ENCODE peak calls at places on chromosomes 6 and 20, in seven cellular contexts. Q, Z, K, F, H, E and Y are unnamed samples.

GRCh38 chr6:37201726-37202125 is 31.8 kb downstream of the PIM1 start:
- DNase-seq in Q (no peak), H (no peak), F (no peak), E (no peak), K (no peak), Z (no peak), Y (no peak)

GRCh38 chr6:79145301-79145700 is 67.2 kb upstream of the PHIP start:
- DNase-seq in H (no peak), F (no peak), E (no peak), Z (no peak), Q (no peak), K (no peak), Y (no peak)

GRCh38 chr6:144637535-144637934 is 352.4 kb downstream of the UTRN start:
- DNase-seq in F (no peak), E (no peak), Z (no peak), H (no peak), Q (no peak), K (no peak), Y (no peak)

GRCh38 chr6:110720066-110720465 is 95.2 kb downstream of the CDK19 start:
- DNase-seq in F (no peak), Q (no peak), Z (no peak), K (no peak), H (no peak), E (no peak), Y (no peak)

GRCh38 chr6:142612956-142613355 is 311.1 kb downstream of the ADGRG6 start:
- DNase-seq in Q (no peak), K (no peak), Z (no peak), F (no peak), E (no peak), H (no peak), Y (no peak)

GRCh38 chr6:151807513-151808330 is at the start of gene ESR1:
- DNase-seq in Q (no peak), H (no peak), Z (peak; percentile 33), E (no peak), F (peak; percentile 29), K (no peak), Y (no peak)

GRCh38 chr6:44051516-44051915 is 75.7 kb downstream of the MRPL14 start:
- DNase-seq in K (no peak), H (no peak), F (no peak), E (no peak), Z (no peak), Q (no peak), Y (no peak)

GRCh38 chr6:42929928-42930360 is 664 bp downstream of the CNPY3 start:
- DNase-seq in H (peak; percentile 97), Z (peak; percentile 79), Q (no peak), E (peak; percentile 50), K (no peak), F (no peak), Y (peak; percentile 1)

GRCh38 chr20:50111120-50111828 is 1.7 kb downstream of the UBE2V1 start:
- DNase-seq in F (no peak), K (no peak), E (peak; percentile 51), Z (no peak), Q (no peak), H (no peak), Y (no peak)

GRCh38 chr6:159422041-159422984 is 253.1 kb downstream of the FNDC1 start:
- DNase-seq in Z (no peak), H (no peak), F (no peak), Q (no peak), K (no peak), E (no peak), Y (no peak)

GRCh38 chr6:4664117-4664626 is 112.0 kb upstream of the CDYL start:
- DNase-seq in K (no peak), Q (no peak), Z (no peak), H (no peak), F (no peak), E (no peak), Y (no peak)

GRCh38 chr6:121305957-121306607 is 28.2 kb downstream of the TBC1D32 start:
- DNase-seq in Q (peak; percentile 59), H (no peak), E (peak; percentile 24), F (no peak), Z (peak; percentile 27), K (peak; percentile 35), Y (peak; percentile 17)

GRCh38 chr6:94953867-94954631 is 623.3 kb upstream of the MANEA start:
- DNase-seq in H (peak; percentile 1), F (no peak), K (no peak), Z (no peak), E (no peak), Q (no peak), Y (no peak)

GRCh38 chr6:1840491-1841121 is 230.9 kb downstream of the FOXC1 start:
- DNase-seq in F (no peak), Q (no peak), E (no peak), H (no peak), K (no peak), Z (no peak), Y (no peak)

GRCh38 chr20:361562-361961 is 14.7 kb downstream of the NRSN2 start:
- DNase-seq in H (no peak), F (no peak), E (no peak), Z (no peak), Q (no peak), K (no peak), Y (no peak)

GRCh38 chr6:143822584-143823024 is 20.5 kb upstream of the LTV1 start:
- DNase-seq in H (no peak), F (no peak), Z (no peak), K (no peak), E (no peak), Q (no peak), Y (no peak)

GRCh38 chr20:36856196-36856595 is 19.7 kb upstream of the TLDC2 start:
- DNase-seq in H (no peak), Z (no peak), F (no peak), Q (no peak), K (no peak), E (no peak), Y (no peak)

GRCh38 chr20:47351643-47352331 is 4.7 kb downstream of the ZMYND8 start:
- DNase-seq in F (no peak), Q (no peak), E (no peak), H (no peak), K (no peak), Z (peak; percentile 27), Y (no peak)

GRCh38 chr6:157380458-157380778 is 572 bp upstream of the ZDHHC14 start:
- DNase-seq in Q (no peak), K (no peak), Z (peak; percentile 76), E (peak; percentile 37), H (no peak), F (no peak), Y (no peak)

GRCh38 chr20:13777171-13777601 is 7.5 kb downstream of the ESF1 start:
- DNase-seq in Z (no peak), E (no peak), H (no peak), F (no peak), K (peak; percentile 6), Q (no peak), Y (no peak)

GRCh38 chr20:62350629-62351422 is 16.3 kb downstream of the LAMA5 start:
- DNase-seq in H (no peak), K (no peak), Z (no peak), Q (no peak), F (no peak), E (no peak), Y (no peak)
- TF ChIP-seq SIN3A in H (no peak), K (no peak), Z (no peak), Q (no peak), F (no peak), E (no peak), Y (no peak)

GRCh38 chr20:62104791-62105345 is 17.4 kb upstream of the LSM14B start:
- DNase-seq in F (no peak), Z (no peak), Q (no peak), H (no peak), K (no peak), E (no peak), Y (no peak)
- H3K9me3 ChIP-seq in F (peaks cover 12% of the 10 kb centered on the region), Z (peaks cover 4% of the 10 kb centered on the region), Q (peaks cover 29% of the 10 kb centered on the region), H (peaks cover 12% of the 10 kb centered on the region), K (peaks cover 11% of the 10 kb centered on the region), E (peaks cover 5% of the 10 kb centered on the region), Y (no peaks in the 10 kb centered on the region)

GRCh38 chr6:26400626-26401025 is 1.4 kb upstream of the BTN3A1 start:
- DNase-seq in Z (no peak), E (no peak), K (no peak), F (no peak), Q (no peak), H (no peak), Y (no peak)

GRCh38 chr6:26401987-26402658 is at the start of gene BTN3A1:
- DNase-seq in H (peak; percentile 81), K (peak; percentile 41), Q (peak; percentile 81), E (peak; percentile 73), Z (peak; percentile 74), F (no peak), Y (peak; percentile 70)

GRCh38 chr6:26403888-26404287 is 1.8 kb downstream of the BTN3A1 start:
- DNase-seq in F (no peak), K (no peak), Q (no peak), Z (no peak), E (no peak), H (no peak), Y (no peak)

GRCh38 chr6:26398555-26398954 is 3.5 kb upstream of the BTN3A1 start:
- DNase-seq in F (no peak), E (no peak), Q (no peak), H (no peak), K (no peak), Z (no peak), Y (no peak)

DNA sequence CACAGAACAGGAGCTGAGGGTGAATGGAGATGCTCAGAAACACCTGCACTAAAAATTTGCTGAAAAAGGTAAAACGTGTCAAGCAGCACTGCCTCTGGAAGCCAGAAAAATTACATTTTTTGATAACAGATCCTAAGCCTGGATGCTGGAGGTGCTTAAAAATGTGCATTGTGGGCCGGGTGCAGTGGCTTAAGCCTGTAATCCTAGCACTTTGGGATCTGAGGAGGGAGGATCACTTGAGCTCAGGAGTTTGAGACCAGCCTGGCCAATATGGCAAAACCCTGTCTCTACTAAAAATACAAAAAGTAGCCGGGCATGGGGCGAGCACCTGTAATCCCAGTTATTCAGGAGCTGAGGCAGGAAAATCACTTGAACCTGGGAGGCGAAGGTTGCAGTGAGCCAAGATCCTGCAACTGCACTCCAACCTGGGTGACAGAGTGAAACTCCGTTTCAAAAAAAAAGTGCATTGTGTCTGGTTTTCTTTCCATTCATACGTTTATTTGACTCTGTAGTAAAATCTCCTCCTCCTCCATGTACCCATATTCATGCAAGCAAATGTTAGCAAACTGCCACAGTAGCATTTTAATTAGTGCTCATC is 587 bp upstream of the BTN3A1 start:
- DNase-seq in H (no peak), E (no peak), Q (no peak), Z (no peak), F (no peak), K (no peak), Y (no peak)
- H3K4me3 ChIP-seq in H (peak overlapping the region; percentile 85), E (peak overlapping the region; percentile 54), Q (peak overlapping the region; percentile 78), Z (peak overlapping the region; percentile 58), F (peak overlapping the region; percentile 70), K (peak overlapping the region; percentile 53), Y (peak overlapping the region; percentile 55)

DNA sequence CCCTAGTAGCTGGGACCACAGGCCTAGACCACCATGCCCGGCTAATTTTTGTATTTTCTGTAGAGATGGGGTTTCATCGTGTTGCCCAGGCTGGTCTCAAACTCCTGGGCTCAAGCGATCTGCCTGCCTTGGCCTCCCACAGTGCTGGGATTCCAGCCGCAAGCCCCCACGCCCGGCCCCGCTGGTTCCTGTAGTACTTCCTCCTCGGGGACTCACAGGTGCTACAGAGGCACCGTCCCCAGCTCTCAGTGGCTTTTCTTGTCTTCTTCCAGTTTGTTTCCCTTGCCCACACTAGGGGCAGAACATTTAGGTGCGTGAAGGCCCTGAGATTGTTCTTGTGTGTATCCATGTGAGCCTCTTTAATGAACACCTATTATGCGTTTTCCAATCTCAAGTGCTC is 773 bp upstream of the ZBP1 start:
- DNase-seq in K (no peak), Q (no peak), Z (no peak), E (no peak), F (no peak), H (no peak), Y (no peak)
- TF ChIP-seq SIN3A in K (no peak), Q (no peak), Z (no peak), E (no peak), F (no peak), H (no peak), Y (no peak)